ENCODE peak calls at places on chromosomes 3 and 15, in four cellular contexts. J is HepG2, T is A549, H is HCT116. Z is an unnamed sample.

GRCh38 chr3:129837057-129837631 is 56.4 kb downstream of the TMCC1 start:
- DNase-seq in J (no peak), T (peak; percentile 29), H (no peak), Z (no peak)

GRCh38 chr3:89043406-89043947 is 63.9 kb upstream of the EPHA3 start:
- DNase-seq in J (no peak), T (no peak), H (no peak), Z (no peak)

GRCh38 chr3:137612293-137612692 is 151.8 kb upstream of the SOX14 start:
- DNase-seq in J (no peak), T (no peak), H (no peak), Z (no peak)

GRCh38 chr3:43012189-43012588 is 33.1 kb downstream of the GASK1A start:
- DNase-seq in J (no peak), T (no peak), H (no peak), Z (no peak)

GRCh38 chr15:100340721-100341661 is 784 bp downstream of the ADAMTS17 start:
- DNase-seq in J (no peak), T (no peak), H (no peak), Z (no peak)

GRCh38 chr3:45754461-45754860 is 41.9 kb downstream of the SLC6A20 start:
- DNase-seq in J (no peak), T (no peak), H (no peak), Z (no peak)

GRCh38 chr3:71441217-71441924 is 142.2 kb downstream of the FOXP1 start:
- DNase-seq in J (no peak), T (no peak), H (no peak), Z (no peak)

GRCh38 chr3:171996178-171996817 is 43.1 kb upstream of the FNDC3B start:
- DNase-seq in J (no peak), T (no peak), H (no peak), Z (no peak)

DNA sequence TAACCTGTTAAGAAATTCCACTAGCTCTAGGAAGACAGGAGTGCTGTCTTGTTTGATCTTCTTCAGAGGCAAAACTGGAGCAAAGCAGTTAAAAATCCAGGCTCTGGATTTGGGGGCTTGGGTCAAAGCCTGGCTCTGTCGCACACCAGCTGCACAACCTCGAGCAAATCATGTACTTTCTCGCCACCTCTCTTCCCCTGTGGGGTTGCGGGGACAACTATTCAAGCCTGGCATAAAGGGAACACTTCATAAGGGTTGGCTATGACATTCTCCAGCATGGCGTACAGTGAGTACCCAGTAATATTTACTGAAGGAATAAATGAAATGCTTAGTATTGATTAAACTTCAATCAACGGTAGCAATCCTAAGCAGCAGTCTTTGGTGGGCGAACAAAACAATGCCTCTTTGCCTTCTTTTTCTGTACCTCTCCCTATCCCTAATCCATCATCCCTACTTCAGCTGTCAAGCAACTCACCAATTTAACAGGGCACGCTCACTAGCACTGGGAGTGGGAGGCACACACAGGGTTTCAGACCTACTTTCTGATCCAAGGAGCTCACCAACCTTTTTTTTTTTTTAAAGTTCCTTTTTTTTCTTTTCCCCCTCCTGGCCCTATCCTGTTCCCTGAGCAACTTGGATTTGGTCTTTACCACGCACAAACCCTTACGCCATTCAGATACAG is 33.0 kb downstream of the GNB5 start:
- DNase-seq in J (no peak), T (no peak), H (no peak), Z (no peak)
- TF ChIP-seq CEBPB in J (no peak), T (no peak), H (no peak), Z (no peak)

GRCh38 chr3:64079369-64080160 is 56.3 kb upstream of the PSMD6 start:
- DNase-seq in J (no peak), T (no peak), H (no peak), Z (no peak)
- TF ChIP-seq CEBPB in J (no peak), T (no peak), H (no peak), Z (no peak)

DNA sequence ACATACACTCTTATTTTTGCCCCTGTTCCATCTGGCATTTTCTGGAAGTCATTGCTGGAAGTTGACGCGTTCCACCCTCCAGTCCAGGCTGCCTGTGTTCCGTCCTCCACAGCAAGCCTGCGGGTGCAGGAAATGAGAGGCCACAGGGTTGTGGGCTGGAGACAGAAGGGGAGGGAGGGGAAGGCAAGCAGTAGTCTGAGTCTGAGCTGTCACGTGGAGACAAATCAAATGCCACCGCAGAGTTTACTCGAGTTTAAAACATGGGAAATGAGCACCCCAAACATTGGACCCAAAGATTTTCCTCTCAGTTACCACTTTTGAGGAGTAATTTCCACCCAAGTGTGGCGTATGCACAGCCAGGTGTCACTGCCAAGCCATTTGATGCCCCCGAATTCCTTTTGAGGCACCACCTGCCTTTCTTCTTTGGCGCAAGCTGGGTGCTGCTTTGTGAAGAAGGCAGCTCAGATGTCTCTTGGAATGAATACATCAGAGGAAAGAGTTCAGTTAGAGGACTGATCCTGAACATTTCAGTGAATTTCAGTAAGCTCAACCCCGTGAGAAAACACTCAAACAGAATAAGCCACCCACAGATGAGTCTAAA is 204.0 kb downstream of the UACA start:
- DNase-seq in J (no peak), T (no peak), H (no peak), Z (no peak)
- TF ChIP-seq CEBPB in J (no peak), T (no peak), H (no peak), Z (no peak)

DNA sequence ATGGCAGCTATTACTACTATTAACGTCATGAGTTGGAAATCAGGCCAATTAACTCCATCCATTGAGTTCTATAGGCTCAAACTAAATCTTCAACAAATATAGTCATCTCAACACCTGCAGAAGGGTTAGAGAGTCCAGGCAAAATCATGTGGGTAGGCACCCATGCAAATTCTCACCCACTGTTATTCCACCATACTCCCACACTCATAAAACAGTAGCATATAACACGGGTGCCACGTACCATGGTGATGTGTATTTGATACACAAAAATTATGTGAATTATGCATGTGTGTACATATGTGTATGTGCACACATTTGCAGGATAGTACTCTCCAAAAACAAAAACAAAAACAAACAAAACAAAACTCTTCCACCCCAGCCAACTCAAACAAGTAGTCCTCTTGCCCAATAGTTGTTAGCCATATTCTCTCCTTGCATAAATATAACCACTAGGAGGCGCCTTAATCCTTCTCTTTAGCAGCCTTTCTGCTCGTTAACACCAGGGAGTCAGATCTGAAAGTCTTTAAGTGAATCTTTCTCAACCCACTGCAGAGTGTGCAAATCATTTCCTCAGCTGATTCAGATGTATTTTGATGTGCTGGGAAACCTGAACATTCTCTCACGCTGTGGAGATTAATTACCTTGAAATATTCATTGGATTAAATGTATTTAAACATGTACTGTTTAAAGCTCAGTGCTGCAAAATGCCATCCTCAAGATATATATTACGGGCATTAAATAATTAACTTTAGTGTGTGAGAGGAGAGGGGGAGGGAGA is 38.0 kb upstream of the COPB2 start:
- DNase-seq in J (peak; percentile 74), T (peak; percentile 60), H (peak; percentile 60), Z (no peak)
- TF ChIP-seq CEBPB in J (peak; percentile 89), T (peak; percentile 52), H (peak; percentile 82), Z (peak; percentile 98)

Z was measured in H1.